ENCODE peak calls at places on chromosome 15, in eight cellular contexts. V is SJSA1, M is GM06990, T is AG10803, W is A673, G is fibroblast of villous mesenchyme, E is K562, R is GM23338. P is an unnamed sample.

GRCh38 chr15:66655997-66656396 is 46.0 kb upstream of the SMAD6 start:
- DNase-seq in W (no peak), R (no peak), E (no peak), M (no peak), V (no peak), T (no peak), G (no peak), P (no peak)

GRCh38 chr15:89472785-89473256 is 23.6 kb downstream of the RHCG start:
- DNase-seq in T (peak), W (peak), M (peak), E (peak), R (peak), V (peak), G (peak), P (peak)

GRCh38 chr15:67009576-67010569 is 55.5 kb upstream of the SMAD3 start:
- DNase-seq in E (no peak), G (no peak), T (no peak), V (no peak), M (no peak), R (no peak), W (no peak), P (no peak)

GRCh38 chr15:34107315-34107714 is 5.4 kb downstream of the PGBD4 start:
- DNase-seq in T (no peak), G (no peak), E (no peak), W (no peak), M (no peak), V (no peak), R (no peak), P (no peak)

GRCh38 chr15:54365001-54365400 is 386.8 kb downstream of the UNC13C start:
- DNase-seq in W (no peak), E (no peak), R (no peak), G (no peak), M (no peak), V (no peak), T (no peak), P (no peak)

GRCh38 chr15:76773234-76773633 is 131.9 kb downstream of the SCAPER start:
- DNase-seq in M (no peak), V (no peak), G (no peak), W (no peak), T (no peak), R (no peak), E (no peak), P (no peak)

GRCh38 chr15:100291106-100291505 is 50.7 kb downstream of the ADAMTS17 start:
- DNase-seq in E (no peak), M (no peak), R (no peak), G (peak), W (no peak), T (no peak), V (no peak), P (no peak)

GRCh38 chr15:61459785-61460707 is 230.9 kb upstream of the RORA start:
- DNase-seq in V (peak), M (no peak), G (peak), T (peak), E (no peak), W (peak), R (no peak), P (no peak)

GRCh38 chr15:69602921-69603320 is 150.3 kb downstream of the RPLP1 start:
- DNase-seq in G (no peak), R (no peak), E (no peak), M (no peak), V (no peak), W (no peak), T (no peak), P (no peak)

GRCh38 chr15:100918690-100919480 is at the start of gene LRRK1:
- DNase-seq in M (peak), W (peak), V (peak), G (peak), E (peak), R (peak), T (peak), P (peak)

GRCh38 chr15:56249080-56249479 is 5.4 kb upstream of the RFX7 start:
- DNase-seq in E (peak), V (no peak), R (peak), M (no peak), W (peak), T (peak), G (peak), P (no peak)

GRCh38 chr15:51202783-51203182 is 108.1 kb upstream of the TNFAIP8L3 start:
- DNase-seq in T (no peak), R (no peak), M (no peak), V (no peak), E (no peak), W (no peak), G (no peak), P (no peak)

GRCh38 chr15:63870403-63871209 is 36.9 kb upstream of the HERC1 start:
- DNase-seq in E (peak), G (peak), W (peak), T (peak), V (peak), M (no peak), R (peak), P (no peak)

DNA sequence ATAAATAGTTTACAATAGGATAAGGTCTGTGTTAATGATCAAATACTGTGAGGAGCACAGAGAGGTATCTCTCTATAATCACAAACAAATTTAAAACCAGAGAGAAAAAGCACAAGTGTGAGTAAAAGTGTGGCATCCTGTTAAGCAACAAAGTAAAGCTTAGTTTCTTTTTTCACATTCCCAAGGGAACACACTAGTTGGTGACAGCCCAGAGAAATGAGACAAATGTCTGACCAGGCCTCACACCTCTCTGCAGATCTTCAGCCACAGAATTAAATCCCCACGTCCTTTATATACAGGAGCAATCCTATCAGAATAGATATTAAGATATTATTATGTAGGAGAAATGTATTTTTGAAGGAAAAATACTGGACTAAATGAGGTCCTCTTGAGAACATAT is 2.7 kb downstream of the FBN1 start:
- DNase-seq in W (peak), T (peak), R (no peak), V (no peak), E (no peak), M (no peak), G (peak), P (no peak)
- H3K4me3 ChIP-seq in W (no peak), T (peak), R (no peak), V (peak), E (no peak), M (no peak), G (peak), P (peak)

GRCh38 chr15:57323806-57324589 is 52.3 kb upstream of the CGNL1 start:
- DNase-seq in W (peak), G (peak), R (peak), V (peak), E (peak), T (peak), M (peak), P (no peak)

GRCh38 chr15:57321973-57322601 is 54.2 kb upstream of the CGNL1 start:
- DNase-seq in E (peak), T (no peak), W (no peak), V (no peak), G (no peak), R (peak), M (no peak), P (no peak)

GRCh38 chr15:57322602-57323250 is 53.6 kb upstream of the CGNL1 start:
- DNase-seq in R (no peak), M (no peak), T (no peak), G (no peak), V (no peak), E (no peak), W (no peak), P (no peak)

GRCh38 chr15:57324590-57324890 is 51.8 kb upstream of the CGNL1 start:
- DNase-seq in R (no peak), T (no peak), E (no peak), V (peak), G (no peak), W (no peak), M (no peak), P (no peak)

DNA sequence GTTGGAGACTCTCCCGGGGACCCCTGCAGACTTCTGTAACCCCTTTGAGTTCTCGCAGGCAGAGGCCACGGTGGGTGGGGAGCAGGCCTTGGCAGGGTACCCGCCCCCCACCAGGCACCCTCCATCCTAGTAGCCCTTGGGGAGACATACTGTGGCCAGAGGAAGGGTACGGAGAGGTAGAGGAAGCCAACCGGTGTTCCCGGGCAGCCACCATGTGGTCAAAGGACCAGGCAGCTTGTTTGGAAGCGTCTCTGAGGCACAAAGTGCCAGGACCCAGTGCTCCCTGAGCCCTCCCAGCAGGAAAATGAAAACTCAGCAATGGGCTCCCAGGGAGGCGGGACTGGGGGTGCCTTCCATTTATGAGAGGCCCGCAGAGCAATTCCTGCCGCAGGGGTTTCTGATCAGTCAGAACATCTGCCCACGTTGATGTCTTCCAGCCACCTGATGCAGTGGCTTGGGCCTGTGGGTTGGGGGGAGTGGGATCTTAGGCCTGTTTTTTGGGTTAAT is 53.0 kb upstream of the CGNL1 start:
- DNase-seq in R (no peak), T (no peak), M (no peak), W (no peak), V (no peak), E (no peak), G (no peak), P (no peak)
- H3K4me3 ChIP-seq in R (no peak), T (no peak), M (no peak), W (no peak), V (no peak), E (peak), G (no peak), P (no peak)

GRCh38 chr15:91706366-91707032 is 147.0 kb upstream of the SLCO3A1 start:
- DNase-seq in R (peak), E (peak), T (peak), V (peak), W (peak), G (peak), M (peak), P (peak)
- H3K4me3 ChIP-seq in R (no peak), E (no peak), T (no peak), V (no peak), W (no peak), G (no peak), M (no peak), P (no peak)

GRCh38 chr15:64930778-64931240 is 19.1 kb downstream of the ANKDD1A start:
- DNase-seq in V (no peak), G (peak), W (no peak), M (no peak), T (peak), E (peak), R (no peak), P (no peak)
- H3K4me3 ChIP-seq in V (no peak), G (no peak), W (no peak), M (peak), T (no peak), E (no peak), R (no peak), P (no peak)

DNA sequence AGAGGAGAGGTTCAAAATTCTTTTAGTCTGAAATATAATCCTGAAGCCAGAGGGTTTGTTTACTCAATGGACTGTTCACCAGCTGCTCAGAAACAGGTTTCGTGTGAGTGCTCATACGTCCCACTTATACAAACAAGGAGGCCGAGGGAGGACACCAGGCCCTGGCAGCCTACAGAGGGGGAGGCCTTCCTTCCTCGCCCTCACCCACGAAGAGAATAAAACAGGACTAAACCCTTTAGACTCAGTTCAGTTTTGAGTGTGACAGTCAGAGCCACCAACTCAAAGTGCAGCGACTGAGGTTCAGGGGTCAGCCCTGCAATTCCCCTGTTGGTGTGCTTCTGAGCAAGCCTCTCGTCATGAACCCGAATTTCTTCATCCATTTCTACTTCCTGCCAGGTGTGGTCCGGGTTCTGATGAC is 17.3 kb downstream of the FAM174B start:
- DNase-seq in T (peak), V (no peak), E (no peak), R (no peak), M (no peak), W (no peak), G (peak), P (no peak)
- H3K4me3 ChIP-seq in T (no peak), V (no peak), E (no peak), R (no peak), M (peak), W (no peak), G (no peak), P (no peak)

DNA sequence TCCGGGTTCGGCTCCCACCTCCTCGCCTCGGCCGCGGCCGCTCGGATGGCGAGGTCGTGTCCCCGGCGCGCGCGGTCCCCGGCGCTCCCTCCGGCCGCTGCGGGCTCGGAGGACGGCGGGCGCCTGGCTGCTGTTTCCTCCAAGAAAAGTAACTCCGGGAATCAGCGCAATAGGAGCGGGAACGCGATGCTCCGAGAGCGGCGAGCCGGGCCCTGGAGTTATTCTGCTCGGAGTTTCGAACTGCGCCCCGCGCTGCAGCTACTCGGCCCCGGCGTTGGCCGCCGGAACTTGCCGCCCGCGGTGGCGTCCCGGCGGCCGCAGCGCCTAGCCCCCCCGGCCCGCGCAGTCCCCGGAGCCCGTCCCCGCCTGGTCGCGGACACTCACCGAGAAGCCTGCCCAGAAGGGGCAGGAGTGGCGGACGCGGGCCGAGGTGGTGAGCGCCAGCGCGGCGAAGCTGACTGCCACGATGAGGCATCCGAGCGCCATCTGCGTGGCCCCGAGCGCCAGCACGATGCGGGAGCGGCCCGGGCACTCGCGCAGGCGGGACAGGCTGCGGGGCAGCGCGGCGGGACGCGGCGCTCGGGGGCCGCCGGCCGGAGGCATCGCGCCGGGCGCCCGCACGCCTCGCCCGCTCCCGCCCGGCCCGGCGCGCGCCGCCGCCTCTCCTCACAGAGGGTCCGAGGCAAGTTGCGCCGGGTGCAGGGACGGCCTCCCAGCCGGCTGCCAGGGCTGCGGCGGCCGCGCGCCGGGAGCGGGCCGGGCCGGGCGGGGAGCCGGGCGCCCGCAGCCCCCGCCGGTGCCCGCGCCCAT is 251.9 kb downstream of the TJP1 start:
- DNase-seq in V (no peak), T (peak), G (no peak), W (peak), E (no peak), R (peak), M (no peak), P (no peak)
- H3K4me3 ChIP-seq in V (peak), T (peak), G (peak), W (peak), E (no peak), R (peak), M (no peak), P (peak)

DNA sequence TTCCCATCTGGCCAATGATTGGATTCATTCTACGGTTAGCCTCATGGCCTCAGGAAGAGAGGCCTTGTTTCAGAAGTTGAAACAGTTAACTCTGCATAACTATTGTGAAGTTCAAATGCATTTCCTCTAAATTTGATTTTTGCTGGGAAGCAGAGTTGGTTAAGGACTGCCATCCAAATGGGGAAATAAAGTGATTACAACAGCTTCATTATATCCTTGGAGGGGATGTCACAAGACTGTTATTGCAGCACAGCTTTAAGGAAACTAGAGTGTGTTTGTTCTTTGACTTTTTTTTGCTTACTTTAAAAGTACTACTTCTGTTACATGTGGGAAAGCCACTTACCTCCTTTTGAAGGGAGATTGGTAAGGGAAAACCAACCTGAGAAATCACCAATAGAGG is 164.8 kb downstream of the AKAP13 start:
- DNase-seq in M (no peak), T (peak), E (no peak), G (peak), R (no peak), W (no peak), V (no peak), P (no peak)
- H3K4me3 ChIP-seq in M (no peak), T (no peak), E (no peak), G (no peak), R (no peak), W (no peak), V (no peak), P (peak)